ENCODE peak calls at places on chromosomes 16 and 17, in four cellular contexts. O, P, Z and D are unnamed samples.

GRCh38 chr17:41065829-41066624 is at the start of gene KRTAP2-4:
- DNase-seq in O (no peak), P (no peak), Z (no peak), D (no peak)

GRCh38 chr17:56633681-56634080 is 40.2 kb downstream of the NOG start:
- DNase-seq in O (no peak), P (no peak), Z (no peak), D (no peak)

GRCh38 chr17:78990349-78991016 is 10.8 kb upstream of the LGALS3BP start:
- DNase-seq in O (peak), P (no peak), Z (no peak), D (no peak)

GRCh38 chr17:2271985-2272702 is 31.4 kb downstream of the SMG6 start:
- DNase-seq in O (no peak), P (no peak), Z (no peak), D (no peak)

GRCh38 chr17:67055041-67055443 is 10.7 kb downstream of the CACNG1 start:
- DNase-seq in O (no peak), P (no peak), Z (no peak), D (no peak)

GRCh38 chr16:4677390-4677789 is 16.0 kb upstream of the NUDT16L1 start:
- DNase-seq in O (no peak), P (no peak), Z (no peak), D (no peak)

GRCh38 chr17:4573682-4574081 is 10.6 kb upstream of the SMTNL2 start:
- DNase-seq in O (no peak), P (no peak), Z (no peak), D (no peak)

GRCh38 chr17:78269893-78270490 is 38.6 kb downstream of the TMEM235 start:
- DNase-seq in O (no peak), P (no peak), Z (no peak), D (no peak)

GRCh38 chr16:69309316-69309715 is 1.8 kb upstream of the VPS4A start:
- DNase-seq in O (no peak), P (no peak), Z (no peak), D (no peak)

GRCh38 chr17:22512997-22513538 is 820.7 kb downstream of the KCNJ18 start:
- DNase-seq in O (peak), P (no peak), Z (no peak), D (no peak)

GRCh38 chr17:34633760-34634159 is 54.4 kb downstream of the TMEM132E start:
- DNase-seq in O (no peak), P (no peak), Z (no peak), D (no peak)

GRCh38 chr16:85252461-85252860 is 140.2 kb upstream of the CIBAR2 start:
- DNase-seq in O (no peak), P (no peak), Z (no peak), D (no peak)

GRCh38 chr17:75684924-75685323 is 17.8 kb downstream of the SAP30BP start:
- DNase-seq in O (no peak), P (no peak), Z (no peak), D (no peak)

GRCh38 chr16:57283214-57283955 is 1.1 kb downstream of the PLLP start:
- DNase-seq in O (no peak), P (no peak), Z (no peak), D (no peak)

GRCh38 chr16:14041164-14041563 is 30.0 kb upstream of the MRTFB start:
- DNase-seq in O (no peak), P (no peak), Z (no peak), D (no peak)